ENCODE peak calls at places on chromosomes 12 and 14, in ten cellular contexts. T is neural progenitor cell, P is A549, G is testis, S is HCT116, K is left ventricle myocardium inferior, V is stomach, Z is kidney, U is colonic mucosa, Y is cardiac muscle cell. J is an unnamed sample.

GRCh38 chr12:10363922-10364838 is 25.7 kb downstream of the KLRK1 start:
- DNase-seq in T (peak), P (peak), G (peak), S (no peak), K (peak), V (peak), Z (peak), U (peak), Y (peak), J (no peak)

GRCh38 chr14:74959596-74960180 is 4.3 kb upstream of the PGF start:
- DNase-seq in T (no peak), P (no peak), G (no peak), S (no peak), K (no peak), V (no peak), Z (no peak), U (no peak), Y (no peak), J (no peak)

GRCh38 chr12:103848132-103848531 is 7.1 kb upstream of the NT5DC3 start:
- DNase-seq in T (no peak), P (no peak), G (no peak), S (no peak), K (no peak), V (no peak), Z (no peak), U (no peak), Y (no peak), J (no peak)

GRCh38 chr14:63956326-63956725 is 103.5 kb downstream of the SYNE2 start:
- DNase-seq in T (no peak), P (no peak), G (no peak), S (no peak), K (no peak), V (no peak), Z (no peak), U (no peak), Y (no peak), J (peak)

GRCh38 chr14:73785834-73786631 is 65.6 kb upstream of the PTGR2 start:
- DNase-seq in T (peak), P (peak), G (peak), S (peak), K (peak), V (peak), Z (peak), U (peak), Y (peak), J (peak)

GRCh38 chr12:67410667-67411067 is 141.5 kb downstream of the CAND1 start:
- DNase-seq in T (no peak), P (no peak), G (no peak), S (no peak), K (no peak), V (no peak), Z (no peak), U (no peak), Y (peak), J (no peak)

GRCh38 chr14:97524579-97525319 is 727.6 kb downstream of the VRK1 start:
- DNase-seq in T (no peak), P (no peak), G (no peak), S (no peak), K (no peak), V (no peak), Z (no peak), U (no peak), Y (no peak), J (no peak)

GRCh38 chr14:75570797-75571196 is 7.6 kb upstream of the FLVCR2 start:
- DNase-seq in T (no peak), P (no peak), G (no peak), S (no peak), K (no peak), V (no peak), Z (no peak), U (no peak), Y (no peak), J (no peak)

GRCh38 chr14:64717870-64718269 is 13.6 kb downstream of the PLEKHG3 start:
- DNase-seq in T (no peak), P (no peak), G (peak), S (no peak), K (no peak), V (no peak), Z (no peak), U (no peak), Y (no peak), J (no peak)

GRCh38 chr12:1078002-1078401 is 87.0 kb downstream of the ERC1 start:
- DNase-seq in T (no peak), P (no peak), G (no peak), S (no peak), K (no peak), V (no peak), Z (no peak), U (no peak), Y (no peak), J (no peak)

GRCh38 chr14:62934439-62934838 is 110.8 kb downstream of the KCNH5 start:
- DNase-seq in T (peak), P (no peak), G (no peak), S (no peak), K (no peak), V (no peak), Z (no peak), U (no peak), Y (no peak), J (no peak)

GRCh38 chr14:90053044-90053443 is 8.8 kb upstream of the KCNK13 start:
- DNase-seq in T (no peak), P (no peak), G (no peak), S (no peak), K (no peak), V (no peak), Z (no peak), U (no peak), Y (no peak), J (no peak)

GRCh38 chr14:35301334-35302210 is 9.4 kb downstream of the PSMA6 start:
- DNase-seq in T (no peak), P (no peak), G (no peak), S (no peak), K (no peak), V (no peak), Z (no peak), U (no peak), Y (no peak), J (no peak)

GRCh38 chr12:12498210-12498609 is 64.5 kb downstream of the DUSP16 start:
- DNase-seq in T (no peak), P (no peak), G (no peak), S (no peak), K (no peak), V (no peak), Z (no peak), U (no peak), Y (no peak), J (no peak)

GRCh38 chr14:105889666-105890473 is 363.5 kb downstream of the TMEM121 start:
- DNase-seq in T (no peak), P (no peak), G (no peak), S (no peak), K (peak), V (no peak), Z (peak), U (no peak), Y (no peak), J (no peak)

GRCh38 chr14:104140463-104141331 is 2.3 kb downstream of the KIF26A start:
- DNase-seq in T (no peak), P (no peak), G (no peak), S (no peak), K (no peak), V (no peak), Z (peak), U (no peak), Y (no peak), J (peak)

GRCh38 chr12:101772019-101772774 is 32.9 kb upstream of the SYCP3 start:
- DNase-seq in T (no peak), P (no peak), G (no peak), S (no peak), K (no peak), V (no peak), Z (no peak), U (no peak), Y (peak), J (no peak)

GRCh38 chr12:75990189-75990912 is 41.2 kb downstream of the PHLDA1 start:
- DNase-seq in T (no peak), P (peak), G (no peak), S (no peak), K (no peak), V (no peak), Z (no peak), U (no peak), Y (no peak), J (no peak)

GRCh38 chr14:74882103-74882920 is 596 bp downstream of the DLST start:
- DNase-seq in T (peak), P (peak), G (peak), S (no peak), K (peak), V (peak), Z (no peak), U (peak), Y (peak), J (no peak)

GRCh38 chr14:96051642-96052540 is 12.7 kb downstream of the C14orf132 start:
- DNase-seq in T (peak), P (peak), G (no peak), S (peak), K (no peak), V (peak), Z (no peak), U (no peak), Y (no peak), J (peak)

GRCh38 chr12:48824112-48824511 is 5.8 kb downstream of the CACNB3 start:
- DNase-seq in T (no peak), P (no peak), G (no peak), S (no peak), K (no peak), V (peak), Z (no peak), U (peak), Y (no peak), J (no peak)

GRCh38 chr12:127928178-127928577 is 338.8 kb upstream of the TMEM132C start:
- DNase-seq in T (no peak), P (no peak), G (no peak), S (no peak), K (no peak), V (no peak), Z (no peak), U (no peak), Y (no peak), J (no peak)

GRCh38 chr14:29865299-29865698 is 62.3 kb downstream of the PRKD1 start:
- DNase-seq in T (no peak), P (no peak), G (no peak), S (no peak), K (no peak), V (no peak), Z (no peak), U (no peak), Y (no peak), J (no peak)

GRCh38 chr12:127238061-127238460 is 1028.9 kb upstream of the TMEM132C start:
- DNase-seq in T (no peak), P (no peak), G (no peak), S (no peak), K (no peak), V (no peak), Z (no peak), U (no peak), Y (peak), J (no peak)

GRCh38 chr12:111211910-111212757 is 156.8 kb downstream of the PHETA1 start:
- DNase-seq in T (peak), P (no peak), G (peak), S (no peak), K (no peak), V (no peak), Z (no peak), U (no peak), Y (no peak), J (no peak)

GRCh38 chr12:115470526-115470925 is 786.6 kb upstream of the TBX3 start:
- DNase-seq in T (no peak), P (no peak), G (no peak), S (no peak), K (no peak), V (no peak), Z (no peak), U (no peak), Y (no peak), J (no peak)

GRCh38 chr14:87799400-87799799 is 193.6 kb downstream of the GALC start:
- DNase-seq in T (no peak), P (no peak), G (no peak), S (no peak), K (no peak), V (no peak), Z (no peak), U (no peak), Y (no peak), J (no peak)

GRCh38 chr12:49624919-49625577 is 1.7 kb downstream of the PRPF40B start:
- DNase-seq in T (no peak), P (peak), G (no peak), S (peak), K (no peak), V (no peak), Z (no peak), U (no peak), Y (peak), J (no peak)

GRCh38 chr12:91732086-91732485 is 413.6 kb downstream of the BTG1 start:
- DNase-seq in T (no peak), P (no peak), G (no peak), S (peak), K (no peak), V (no peak), Z (no peak), U (no peak), Y (no peak), J (no peak)

GRCh38 chr12:4451694-4452093 is 6.1 kb upstream of the FGF6 start:
- DNase-seq in T (no peak), P (no peak), G (no peak), S (no peak), K (no peak), V (no peak), Z (no peak), U (no peak), Y (no peak), J (no peak)

GRCh38 chr12:110039085-110039807 is 9.1 kb downstream of the C12orf76 start:
- DNase-seq in T (no peak), P (peak), G (no peak), S (no peak), K (no peak), V (peak), Z (no peak), U (peak), Y (peak), J (no peak)

GRCh38 chr14:98167702-98168101 is 1104.3 kb downstream of the BCL11B start:
- DNase-seq in T (no peak), P (no peak), G (no peak), S (no peak), K (no peak), V (no peak), Z (no peak), U (no peak), Y (no peak), J (no peak)

GRCh38 chr14:90522585-90523191 is 125.9 kb downstream of the CALM1 start:
- DNase-seq in T (peak), P (no peak), G (peak), S (no peak), K (peak), V (peak), Z (peak), U (no peak), Y (peak), J (no peak)

GRCh38 chr12:6095269-6095668 is 29.2 kb downstream of the VWF start:
- DNase-seq in T (no peak), P (no peak), G (no peak), S (no peak), K (no peak), V (no peak), Z (no peak), U (no peak), Y (no peak), J (no peak)

GRCh38 chr12:49885663-49886461 is 17.8 kb downstream of the FAIM2 start:
- DNase-seq in T (no peak), P (no peak), G (no peak), S (no peak), K (no peak), V (no peak), Z (peak), U (no peak), Y (no peak), J (no peak)

GRCh38 chr14:26394114-26394855 is 203.5 kb downstream of the NOVA1 start:
- DNase-seq in T (peak), P (peak), G (no peak), S (no peak), K (no peak), V (peak), Z (no peak), U (no peak), Y (peak), J (no peak)

GRCh38 chr12:4909397-4909733 is 340 bp upstream of the KCNA1 start:
- DNase-seq in T (peak), P (no peak), G (no peak), S (no peak), K (no peak), V (no peak), Z (no peak), U (no peak), Y (no peak), J (no peak)

GRCh38 chr14:94827711-94828505 is 58.0 kb upstream of the GSC start:
- DNase-seq in T (no peak), P (no peak), G (peak), S (no peak), K (peak), V (no peak), Z (no peak), U (no peak), Y (no peak), J (no peak)

GRCh38 chr14:94821705-94822104 is 51.8 kb upstream of the GSC start:
- DNase-seq in T (no peak), P (no peak), G (no peak), S (no peak), K (no peak), V (no peak), Z (no peak), U (no peak), Y (no peak), J (no peak)

GRCh38 chr14:94831085-94831484 is 61.2 kb upstream of the GSC start:
- DNase-seq in T (no peak), P (no peak), G (no peak), S (no peak), K (no peak), V (no peak), Z (no peak), U (no peak), Y (no peak), J (no peak)

GRCh38 chr14:94823556-94824341 is 53.8 kb upstream of the GSC start:
- DNase-seq in T (no peak), P (peak), G (no peak), S (peak), K (no peak), V (no peak), Z (no peak), U (no peak), Y (no peak), J (no peak)

GRCh38 chr14:94826774-94827173 is 56.9 kb upstream of the GSC start:
- DNase-seq in T (no peak), P (no peak), G (no peak), S (no peak), K (no peak), V (no peak), Z (no peak), U (no peak), Y (no peak), J (no peak)
- H3K27ac ChIP-seq in T (no peak), P (no peak), G (no peak), S (no peak), K (no peak), V (no peak), Z (no peak), U (no peak), Y (no peak), J (no peak)

GRCh38 chr12:95767703-95768102 is 22.9 kb downstream of the NTN4 start:
- DNase-seq in T (no peak), P (no peak), G (no peak), S (no peak), K (no peak), V (no peak), Z (no peak), U (no peak), Y (peak), J (no peak)
- TF ChIP-seq CTCF in T (no peak), P (no peak), G (no peak), S (no peak), K (no peak), V (no peak), Z (no peak), U (no peak), Y (no peak), J (no peak)

DNA sequence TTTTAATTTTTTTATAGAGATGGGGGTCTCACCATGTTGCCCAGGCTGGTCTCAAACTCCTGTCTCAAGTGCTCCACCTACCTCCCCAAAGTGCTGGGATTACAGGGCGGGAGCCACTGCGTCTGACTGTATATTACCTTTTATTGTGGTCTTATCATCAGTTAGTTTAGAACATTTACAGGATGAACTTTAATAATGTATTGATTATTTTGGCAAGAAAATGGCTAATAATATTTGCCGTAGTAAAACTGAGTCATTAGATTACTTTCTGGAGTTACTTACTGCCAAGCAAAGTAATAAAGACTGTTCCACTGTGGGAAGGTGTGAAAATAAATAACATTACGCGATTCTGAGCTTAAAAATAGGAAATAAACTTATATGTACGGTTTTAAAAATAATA is 21.9 kb upstream of the KDM2B start:
- DNase-seq in T (no peak), P (no peak), G (no peak), S (no peak), K (no peak), V (no peak), Z (no peak), U (no peak), Y (no peak), J (no peak)
- H3K4me3 ChIP-seq in T (no peak), P (no peak), G (no peak), S (no peak), K (no peak), V (no peak), Z (no peak), U (no peak), Y (no peak), J (no peak)

GRCh38 chr14:51093371-51094281 is 1.3 kb downstream of the TRIM9 start:
- DNase-seq in T (peak), P (peak), G (peak), S (no peak), K (peak), V (no peak), Z (peak), U (peak), Y (peak), J (peak)
- H3K27ac ChIP-seq in T (no peak), P (peak), G (no peak), S (no peak), K (no peak), V (no peak), Z (no peak), U (no peak), Y (no peak), J (peak)

GRCh38 chr14:99522934-99523660 is 41.9 kb downstream of the CCNK start:
- DNase-seq in T (peak), P (no peak), G (no peak), S (no peak), K (peak), V (no peak), Z (peak), U (no peak), Y (peak), J (no peak)

GRCh38 chr14:99520571-99521081 is 39.4 kb downstream of the CCNK start:
- DNase-seq in T (no peak), P (no peak), G (no peak), S (no peak), K (no peak), V (no peak), Z (peak), U (no peak), Y (no peak), J (no peak)

GRCh38 chr14:99522457-99522891 is 41.3 kb downstream of the CCNK start:
- DNase-seq in T (peak), P (peak), G (no peak), S (no peak), K (peak), V (no peak), Z (peak), U (no peak), Y (peak), J (peak)

GRCh38 chr14:99521176-99522024 is 40.2 kb downstream of the CCNK start:
- DNase-seq in T (no peak), P (no peak), G (no peak), S (no peak), K (peak), V (no peak), Z (peak), U (no peak), Y (no peak), J (no peak)

DNA sequence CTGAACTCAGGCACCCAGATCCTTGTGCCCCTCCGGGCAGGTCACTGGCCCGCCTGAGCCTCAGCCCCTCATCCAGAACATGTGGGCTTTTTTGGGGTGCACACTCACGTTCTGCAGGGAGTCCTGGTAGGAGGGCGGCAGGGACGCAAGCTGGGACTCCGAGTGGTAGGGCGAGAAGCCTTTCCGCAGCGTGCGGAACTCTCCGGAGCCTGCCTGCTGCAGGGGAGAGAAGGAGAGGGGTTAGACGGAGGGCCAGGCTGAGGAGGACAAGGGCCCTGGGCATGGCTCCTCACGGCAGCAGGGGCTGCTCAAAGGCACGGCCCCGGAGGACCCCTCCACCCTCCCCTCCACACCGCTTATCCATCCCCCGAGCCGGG is 40.8 kb downstream of the CCNK start:
- DNase-seq in T (no peak), P (no peak), G (no peak), S (no peak), K (peak), V (no peak), Z (no peak), U (no peak), Y (no peak), J (no peak)
- TF ChIP-seq CTCF in T (no peak), P (no peak), G (no peak), S (no peak), K (no peak), V (no peak), Z (no peak), U (no peak), Y (no peak), J (no peak)

DNA sequence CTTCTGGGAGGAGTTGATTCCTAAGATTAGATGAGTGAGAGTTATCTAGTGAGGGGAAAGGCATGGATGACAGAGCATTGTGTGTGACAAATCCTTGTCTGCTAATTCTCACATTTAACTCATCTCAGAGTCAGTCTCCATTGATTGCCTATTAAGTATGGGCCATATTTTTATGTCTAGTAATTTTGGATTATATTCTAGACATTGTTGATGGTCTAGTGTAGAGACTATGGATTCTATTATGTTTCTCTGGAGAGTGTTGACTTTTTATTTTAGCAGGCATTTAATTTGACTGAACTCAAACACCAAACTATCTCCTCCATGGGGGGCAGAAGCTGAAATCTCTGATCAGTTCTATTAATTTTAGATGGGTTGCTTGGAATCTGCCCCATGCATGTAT is 114.4 kb downstream of the CACNA1C start:
- DNase-seq in T (no peak), P (no peak), G (no peak), S (no peak), K (no peak), V (no peak), Z (no peak), U (no peak), Y (no peak), J (no peak)
- H3K4me3 ChIP-seq in T (no peak), P (no peak), G (no peak), S (no peak), K (no peak), V (no peak), Z (no peak), U (no peak), Y (no peak), J (no peak)